ENCODE peak calls at places on chromosomes 6 and 20, in five cellular contexts. One of them, this sample, is unnamed. For H3K4me1, the result is how much of the 10 kb centered on the place peaks cover.

GRCh38 chr20:50980071-50980681 is 21.6 kb downstream of the MOCS3 start:
- DNase-seq in uterus: no peak
- DNase-seq in adrenal gland: peak
- DNase-seq in CD8-positive, alpha-beta T cell: no peak
- DNase-seq in effector memory CD4-positive, alpha-beta T cell: no peak
- DNase-seq in this sample: no peak

GRCh38 chr6:137661601-137662000 is 167.4 kb upstream of the OLIG3 start:
- DNase-seq in uterus: no peak
- DNase-seq in CD8-positive, alpha-beta T cell: peak
- DNase-seq in effector memory CD4-positive, alpha-beta T cell: no peak
- DNase-seq in adrenal gland: no peak
- DNase-seq in this sample: peak

GRCh38 chr20:51533291-51534172 is 9.0 kb downstream of the NFATC2 start:
- DNase-seq in effector memory CD4-positive, alpha-beta T cell: no peak
- DNase-seq in adrenal gland: no peak
- DNase-seq in CD8-positive, alpha-beta T cell: no peak
- DNase-seq in uterus: no peak
- DNase-seq in this sample: no peak

GRCh38 chr20:38386004-38386403 is 39.7 kb downstream of the LBP start:
- DNase-seq in uterus: no peak
- DNase-seq in adrenal gland: no peak
- DNase-seq in CD8-positive, alpha-beta T cell: no peak
- DNase-seq in effector memory CD4-positive, alpha-beta T cell: no peak
- DNase-seq in this sample: no peak

GRCh38 chr6:168297643-168298042 is 21.9 kb downstream of the DACT2 start:
- DNase-seq in adrenal gland: no peak
- DNase-seq in CD8-positive, alpha-beta T cell: no peak
- DNase-seq in effector memory CD4-positive, alpha-beta T cell: no peak
- DNase-seq in uterus: no peak
- DNase-seq in this sample: no peak

GRCh38 chr20:1888796-1889463 is 6.3 kb upstream of the SIRPA start:
- DNase-seq in CD8-positive, alpha-beta T cell: no peak
- DNase-seq in adrenal gland: no peak
- DNase-seq in uterus: peak
- DNase-seq in effector memory CD4-positive, alpha-beta T cell: no peak
- DNase-seq in this sample: no peak

GRCh38 chr20:25459111-25459830 is 51.8 kb downstream of the GINS1 start:
- DNase-seq in effector memory CD4-positive, alpha-beta T cell: no peak
- DNase-seq in uterus: no peak
- DNase-seq in CD8-positive, alpha-beta T cell: no peak
- DNase-seq in adrenal gland: no peak
- DNase-seq in this sample: no peak

GRCh38 chr20:50052952-50053789 is 59.8 kb downstream of the UBE2V1 start:
- DNase-seq in uterus: no peak
- DNase-seq in CD8-positive, alpha-beta T cell: no peak
- DNase-seq in adrenal gland: no peak
- DNase-seq in effector memory CD4-positive, alpha-beta T cell: no peak
- DNase-seq in this sample: no peak

GRCh38 chr6:158686791-158687381 is 37.0 kb downstream of the SYTL3 start:
- DNase-seq in CD8-positive, alpha-beta T cell: peak
- DNase-seq in effector memory CD4-positive, alpha-beta T cell: peak
- DNase-seq in uterus: no peak
- DNase-seq in adrenal gland: no peak
- DNase-seq in this sample: peak

GRCh38 chr6:145350928-145351327 is 384.4 kb downstream of the EPM2A start:
- DNase-seq in effector memory CD4-positive, alpha-beta T cell: no peak
- DNase-seq in uterus: no peak
- DNase-seq in adrenal gland: no peak
- DNase-seq in CD8-positive, alpha-beta T cell: no peak
- DNase-seq in this sample: no peak

GRCh38 chr6:145345094-145345493 is 390.2 kb downstream of the EPM2A start:
- DNase-seq in adrenal gland: no peak
- DNase-seq in uterus: no peak
- DNase-seq in effector memory CD4-positive, alpha-beta T cell: no peak
- DNase-seq in CD8-positive, alpha-beta T cell: no peak
- DNase-seq in this sample: no peak

GRCh38 chr6:145347256-145347655 is 388.1 kb downstream of the EPM2A start:
- DNase-seq in effector memory CD4-positive, alpha-beta T cell: no peak
- DNase-seq in CD8-positive, alpha-beta T cell: no peak
- DNase-seq in adrenal gland: no peak
- DNase-seq in uterus: no peak
- DNase-seq in this sample: no peak

GRCh38 chr6:145352382-145353080 is 382.8 kb downstream of the EPM2A start:
- DNase-seq in CD8-positive, alpha-beta T cell: no peak
- DNase-seq in adrenal gland: no peak
- DNase-seq in uterus: no peak
- DNase-seq in effector memory CD4-positive, alpha-beta T cell: no peak
- DNase-seq in this sample: no peak

DNA sequence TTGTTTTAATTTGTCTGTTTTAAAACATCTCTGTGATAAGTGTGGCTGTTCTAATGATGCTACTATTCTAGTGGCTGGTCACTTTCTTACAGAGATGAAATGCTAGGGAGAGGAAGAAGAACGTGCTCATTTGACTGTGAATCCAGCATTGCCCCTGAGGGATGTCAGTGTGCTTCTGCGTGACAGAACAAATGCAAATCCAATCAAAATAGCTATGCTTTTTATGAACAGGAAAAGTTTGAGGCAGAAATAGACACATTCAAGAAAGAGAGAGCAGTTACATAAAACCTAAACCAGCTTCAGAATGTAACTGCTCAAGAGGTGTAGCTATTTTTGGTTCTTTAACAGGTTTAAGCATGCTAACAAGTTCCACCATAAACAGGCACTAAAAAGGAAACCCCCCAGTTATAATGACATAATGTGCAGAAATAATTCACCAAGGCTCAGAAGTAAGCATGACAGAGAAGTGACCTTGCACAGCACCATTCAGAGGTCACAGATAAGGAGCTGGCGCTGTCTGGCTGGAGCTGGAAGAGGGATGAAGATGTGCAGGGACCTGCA is 385.3 kb downstream of the EPM2A start:
- DNase-seq in CD8-positive, alpha-beta T cell: no peak
- DNase-seq in uterus: no peak
- DNase-seq in effector memory CD4-positive, alpha-beta T cell: no peak
- DNase-seq in adrenal gland: no peak
- DNase-seq in this sample: no peak
- H3K4me3 ChIP-seq in CD8-positive, alpha-beta T cell: no peak
- H3K4me3 ChIP-seq in uterus: no peak
- H3K4me3 ChIP-seq in effector memory CD4-positive, alpha-beta T cell: no peak
- H3K4me3 ChIP-seq in adrenal gland: no peak
- H3K4me3 ChIP-seq in this sample: no peak

GRCh38 chr20:44646641-44647274 is 4.7 kb downstream of the ADA start:
- DNase-seq in adrenal gland: no peak
- DNase-seq in effector memory CD4-positive, alpha-beta T cell: no peak
- DNase-seq in uterus: no peak
- DNase-seq in CD8-positive, alpha-beta T cell: no peak
- DNase-seq in this sample: no peak
- H3K27ac ChIP-seq in adrenal gland: peak
- H3K27ac ChIP-seq in effector memory CD4-positive, alpha-beta T cell: peak
- H3K27ac ChIP-seq in uterus: no peak
- H3K27ac ChIP-seq in CD8-positive, alpha-beta T cell: peak
- H3K27ac ChIP-seq in this sample: peak

GRCh38 chr6:139482184-139482751 is 107.8 kb upstream of the CITED2 start:
- DNase-seq in adrenal gland: no peak
- DNase-seq in effector memory CD4-positive, alpha-beta T cell: no peak
- DNase-seq in uterus: no peak
- DNase-seq in CD8-positive, alpha-beta T cell: no peak
- DNase-seq in this sample: no peak
- H3K4me1 ChIP-seq in adrenal gland: under half
- H3K4me1 ChIP-seq in effector memory CD4-positive, alpha-beta T cell: under half
- H3K4me1 ChIP-seq in uterus: under half
- H3K4me1 ChIP-seq in CD8-positive, alpha-beta T cell: under half
- H3K4me1 ChIP-seq in this sample: under half

DNA sequence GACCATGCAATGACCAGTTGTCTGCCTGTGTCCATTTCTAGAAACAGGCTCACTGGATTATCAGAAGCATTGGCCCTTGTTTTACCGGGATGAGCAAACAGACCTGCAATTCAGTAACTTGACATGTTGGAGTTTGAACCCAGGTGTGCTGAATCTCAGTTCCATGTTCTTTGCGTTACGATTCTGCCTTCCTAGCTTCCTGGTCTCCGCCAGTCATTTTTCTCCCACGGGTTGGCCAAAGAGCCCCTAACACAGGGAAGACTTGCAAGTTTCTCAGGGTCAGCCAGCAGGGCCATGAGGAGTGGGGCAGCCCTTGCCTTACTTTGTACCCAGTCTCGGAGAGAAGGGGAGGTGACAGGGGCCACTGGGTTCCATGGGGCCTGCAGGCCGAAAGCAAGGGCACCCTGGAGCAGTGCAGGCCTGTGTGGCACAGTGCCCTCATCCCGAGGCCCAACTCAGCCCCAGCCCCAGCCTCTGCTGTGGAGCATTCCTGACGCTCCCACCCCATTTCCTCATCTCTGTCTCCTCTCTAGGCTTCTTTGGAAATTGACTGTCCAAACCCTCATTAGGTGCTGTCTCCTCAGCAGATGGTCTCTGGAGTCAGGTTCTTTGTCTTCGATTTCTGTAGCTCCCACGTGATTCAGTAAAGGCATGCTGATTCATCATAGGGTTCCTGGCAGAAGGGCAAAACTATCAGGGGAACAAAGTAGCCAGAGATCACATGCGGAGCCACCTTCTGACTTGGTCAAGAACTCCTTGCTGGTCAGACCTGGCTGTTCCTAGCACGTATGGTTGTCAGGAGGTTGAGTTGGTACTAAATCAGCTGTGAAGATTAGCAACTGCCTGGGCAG is 23.6 kb downstream of the CDS2 start:
- DNase-seq in CD8-positive, alpha-beta T cell: no peak
- DNase-seq in effector memory CD4-positive, alpha-beta T cell: no peak
- DNase-seq in adrenal gland: peak
- DNase-seq in uterus: no peak
- DNase-seq in this sample: no peak
- H3K4me3 ChIP-seq in CD8-positive, alpha-beta T cell: no peak
- H3K4me3 ChIP-seq in effector memory CD4-positive, alpha-beta T cell: no peak
- H3K4me3 ChIP-seq in adrenal gland: no peak
- H3K4me3 ChIP-seq in uterus: no peak
- H3K4me3 ChIP-seq in this sample: no peak